ENCODE peak calls at places on chromosomes 3 and 15, in four cellular contexts. L is activated CD4-positive, CD25-positive, alpha-beta regulatory T cell treated with anti-CD3 and anti-CD28 coated beads, Interleukin-2, amount 50 U/mL, for 16 hours; S is mammary epithelial cell; K is GM12878. U is an unnamed sample.

GRCh38 chr3:127689266-127689860 is 16.6 kb downstream of the ABTB1 start:
- DNase-seq in L (no peak), S (no peak), K (no peak), U (no peak)

GRCh38 chr3:111961461-111962269 is 17.2 kb upstream of the ABHD10 start:
- DNase-seq in S (no peak), L (no peak), K (no peak), U (no peak)

GRCh38 chr3:131705558-131706051 is 202.8 kb upstream of the MRPL3 start:
- DNase-seq in K (no peak), S (peak), L (no peak), U (peak)

GRCh38 chr3:150367771-150368170 is 40.3 kb upstream of the TSC22D2 start:
- DNase-seq in S (no peak), L (no peak), K (no peak), U (no peak)

GRCh38 chr3:65146149-65146548 is 458.3 kb upstream of the ADAMTS9 start:
- DNase-seq in L (no peak), S (peak), K (no peak), U (no peak)

GRCh38 chr3:84904819-84905555 is 53.8 kb upstream of the CADM2 start:
- DNase-seq in K (no peak), L (no peak), S (no peak), U (no peak)

GRCh38 chr15:90004671-90005070 is 3.5 kb downstream of the ZNF710 start:
- DNase-seq in K (no peak), L (no peak), S (peak), U (no peak)

GRCh38 chr3:61669203-61669602 is 107.8 kb downstream of the PTPRG start:
- DNase-seq in K (no peak), S (no peak), L (no peak), U (no peak)

GRCh38 chr3:147799601-147800000 is 390.4 kb downstream of the ZIC1 start:
- DNase-seq in S (no peak), L (no peak), K (no peak), U (no peak)

GRCh38 chr15:72193781-72194396 is 3.7 kb downstream of the GRAMD2A start:
- DNase-seq in L (no peak), K (no peak), S (no peak), U (no peak)

GRCh38 chr15:59918994-59919951 is 84.8 kb upstream of the FOXB1 start:
- DNase-seq in S (peak), K (peak), L (peak), U (peak)

GRCh38 chr15:38134252-38134651 is 118.4 kb upstream of the SPRED1 start:
- DNase-seq in S (no peak), K (no peak), L (no peak), U (no peak)

GRCh38 chr3:40042752-40043443 is 233.5 kb downstream of the MYRIP start:
- DNase-seq in L (no peak), S (peak), K (no peak), U (no peak)

GRCh38 chr3:55156851-55157650 is 229.2 kb upstream of the LRTM1 start:
- DNase-seq in K (no peak), L (no peak), S (no peak), U (no peak)

GRCh38 chr3:176906046-176906905 is 291.0 kb downstream of the TBL1XR1 start:
- DNase-seq in K (no peak), S (no peak), L (no peak), U (no peak)

GRCh38 chr3:151900460-151900859 is 27.0 kb downstream of the SUCNR1 start:
- DNase-seq in S (no peak), L (no peak), K (no peak), U (no peak)

GRCh38 chr3:109685084-109686079 is 348.0 kb upstream of the DPPA4 start:
- DNase-seq in K (no peak), L (no peak), S (peak), U (no peak)

GRCh38 chr15:81115054-81115939 is 18.8 kb upstream of the CFAP161 start:
- DNase-seq in L (no peak), S (no peak), K (no peak), U (no peak)

U was measured in GM06990.